ENCODE peak calls at places on chromosomes 4 and X, in four cellular contexts. U, B, D and W are unnamed samples. For H3K9me3, the result is how much of the 10 kb centered on the place peaks cover.

GRCh38 chr4:165861378-165861777 is 11.7 kb upstream of the TLL1 start:
- DNase-seq in U (no peak), B (peak), D (no peak), W (no peak)

GRCh38 chr4:181536753-181537434 is 706.3 kb upstream of the TENM3 start:
- DNase-seq in U (no peak), B (no peak), D (no peak), W (no peak)

GRCh38 chrX:134533952-134534351 is 74.0 kb downstream of the HPRT1 start:
- DNase-seq in U (no peak), B (no peak), D (no peak), W (no peak)

GRCh38 chrX:104803219-104803618 is 237.2 kb downstream of the IL1RAPL2 start:
- DNase-seq in U (no peak), B (peak), D (no peak), W (no peak)

GRCh38 chrX:111207851-111208250 is 62.4 kb downstream of the CAPN6 start:
- DNase-seq in U (peak), B (no peak), D (no peak), W (no peak)

GRCh38 chrX:100512471-100512870 is 72.3 kb upstream of the TNMD start:
- DNase-seq in U (no peak), B (peak), D (no peak), W (no peak)

GRCh38 chrX:150934453-150934852 is 36.0 kb upstream of the CD99L2 start:
- DNase-seq in U (no peak), B (peak), D (no peak), W (no peak)

GRCh38 chr4:38166768-38167167 is 206.6 kb downstream of the PTTG2 start:
- DNase-seq in U (no peak), B (no peak), D (no peak), W (no peak)

GRCh38 chrX:69759921-69760625 is 144.2 kb downstream of the EDA start:
- DNase-seq in U (no peak), B (no peak), D (no peak), W (no peak)

GRCh38 chr4:94413085-94413685 is 38.6 kb upstream of the PDLIM5 start:
- DNase-seq in U (no peak), B (no peak), D (no peak), W (no peak)

GRCh38 chr4:94411296-94411695 is 40.4 kb upstream of the PDLIM5 start:
- DNase-seq in U (no peak), B (no peak), D (no peak), W (no peak)

GRCh38 chr4:94409947-94410346 is 41.8 kb upstream of the PDLIM5 start:
- DNase-seq in U (no peak), B (no peak), D (no peak), W (no peak)

GRCh38 chr4:94410678-94411206 is 41.0 kb upstream of the PDLIM5 start:
- DNase-seq in U (peak), B (peak), D (no peak), W (no peak)

DNA sequence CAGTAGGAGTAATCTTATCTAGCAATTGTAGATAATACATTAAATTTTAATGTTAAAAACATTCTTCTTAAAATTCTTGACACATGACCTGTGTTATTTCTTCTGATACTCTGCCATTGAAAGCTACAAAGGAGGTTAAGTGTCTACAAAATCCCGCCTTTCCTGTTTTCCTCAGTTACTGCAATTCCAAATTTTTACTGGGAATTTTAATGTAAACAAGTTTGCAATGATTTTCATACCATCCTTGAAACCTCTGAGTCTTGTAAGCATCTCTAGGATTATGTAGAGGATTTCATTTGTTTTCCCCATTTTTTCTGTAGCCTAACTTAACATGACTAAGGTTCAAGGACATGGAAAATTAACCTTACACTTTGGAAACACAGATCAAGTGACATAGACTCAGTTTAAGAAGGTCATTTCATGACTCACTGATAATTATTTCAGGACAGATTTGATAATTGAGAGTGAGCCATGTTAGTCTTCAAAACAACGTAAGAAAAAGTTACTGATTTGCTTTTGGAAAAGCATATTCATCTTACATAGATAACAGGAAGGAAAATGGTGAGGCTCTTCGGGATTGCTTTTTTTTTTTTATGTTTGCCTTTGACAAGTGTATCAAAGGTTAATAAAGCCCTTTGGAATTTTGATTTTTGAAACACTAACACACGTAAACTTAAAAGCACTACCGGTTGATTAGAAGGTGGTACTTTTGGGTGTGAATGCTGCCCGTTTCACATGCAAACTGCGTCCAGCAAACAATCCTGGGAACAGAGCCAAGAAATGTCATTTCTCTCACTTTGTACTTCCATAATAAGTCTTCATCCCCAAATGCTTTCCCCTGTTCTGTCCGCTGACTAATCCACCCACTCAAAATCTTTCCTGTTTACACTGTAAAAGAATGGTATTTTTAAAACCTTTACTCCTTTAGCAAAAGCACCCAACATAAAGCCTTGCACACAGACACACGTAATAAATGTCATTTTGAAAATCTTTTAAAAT is 39.4 kb upstream of the PDLIM5 start:
- DNase-seq in U (no peak), B (peak), D (no peak), W (no peak)
- H3K9me3 ChIP-seq in U (under half), B (under half), D (under half), W (under half)

DNA sequence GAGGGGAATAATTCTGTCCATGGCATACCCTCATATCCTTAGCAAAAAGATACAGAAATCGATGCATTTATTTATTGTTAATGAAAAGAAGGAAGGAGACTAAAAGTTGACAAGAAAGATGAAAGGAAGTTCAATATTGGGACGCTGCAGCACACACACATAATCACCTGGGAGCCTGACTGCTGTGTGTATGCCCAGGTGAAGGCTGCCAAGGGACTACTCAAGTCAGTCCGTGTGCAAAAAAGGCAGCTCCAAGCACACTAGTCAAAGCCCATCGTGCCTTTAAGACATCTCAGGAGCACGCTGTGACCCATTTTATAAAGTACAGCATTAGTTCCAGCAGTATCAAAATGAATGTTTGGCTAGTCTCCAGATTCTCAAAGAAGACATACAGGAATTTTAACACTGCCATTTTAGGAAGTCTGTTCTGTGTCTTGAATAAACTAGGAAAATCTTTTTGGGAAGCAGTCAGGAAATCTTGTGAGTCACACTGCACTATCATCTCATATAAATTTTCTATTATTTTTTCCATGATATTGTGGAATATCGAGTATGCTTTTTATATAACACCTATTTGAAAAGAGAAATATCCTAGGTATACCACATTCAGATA is 363.9 kb downstream of the GASK1B start:
- DNase-seq in U (no peak), B (no peak), D (no peak), W (no peak)
- H3K9me3 ChIP-seq in U (under half), B (under half), D (under half), W (under half)

GRCh38 chrX:153464116-153464515 is 6.3 kb downstream of the HAUS7 start:
- DNase-seq in U (peak), B (no peak), D (peak), W (no peak)
- H3K9me3 ChIP-seq in U (under half), B (under half), D (under half), W (under half)

GRCh38 chrX:154761977-154762528 is 611 bp upstream of the DKC1 start:
- DNase-seq in U (no peak), B (no peak), D (no peak), W (no peak)

GRCh38 chrX:154758696-154759095 is 4.0 kb upstream of the DKC1 start:
- DNase-seq in U (no peak), B (no peak), D (no peak), W (no peak)

DNA sequence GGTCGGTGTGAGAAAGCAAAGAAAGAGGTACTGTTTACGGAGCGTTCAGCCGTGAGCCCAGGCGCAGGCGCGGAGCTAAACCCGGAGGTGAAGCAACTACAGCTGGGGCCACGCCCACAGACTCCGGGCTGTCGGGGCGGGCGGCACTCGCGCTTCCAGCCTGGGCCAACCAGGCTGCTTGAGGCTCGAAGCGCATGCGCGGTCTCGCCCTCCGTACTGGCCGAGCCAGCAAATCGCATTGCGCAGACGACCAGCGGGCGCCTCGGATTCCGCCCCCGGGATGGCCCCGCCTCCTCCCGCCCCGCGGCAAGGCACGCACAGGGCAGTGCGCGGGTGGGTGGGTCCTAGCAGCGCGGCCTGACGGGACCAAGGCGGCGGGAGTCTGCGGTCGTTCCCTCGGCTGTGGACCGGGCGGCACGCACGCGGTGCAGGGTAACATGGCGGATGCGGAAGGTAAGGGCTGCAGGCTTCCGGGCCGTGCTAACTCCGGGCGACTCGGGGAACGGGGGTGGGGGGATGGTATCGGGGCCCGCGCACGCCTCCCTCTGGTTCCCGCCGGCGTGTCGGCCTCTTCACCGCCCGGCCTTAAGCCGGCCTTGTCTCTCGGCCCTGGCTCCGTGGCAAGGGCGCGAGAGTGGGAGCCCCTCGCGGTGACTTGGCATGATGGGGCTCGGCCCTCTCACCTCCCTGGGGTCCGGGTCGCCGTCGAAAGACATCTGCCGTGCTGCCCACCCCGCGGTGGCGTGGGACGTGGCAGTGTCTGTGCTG is at the start of gene DKC1:
- DNase-seq in U (peak), B (peak), D (peak), W (peak)
- H3K9me3 ChIP-seq in U (under half), B (under half), D (under half), W (under half)

GRCh38 chr4:116023049-116023448 is 909.6 kb upstream of the NDST4 start:
- DNase-seq in U (no peak), B (no peak), D (no peak), W (no peak)

GRCh38 chr4:116018831-116019230 is 905.4 kb upstream of the NDST4 start:
- DNase-seq in U (no peak), B (peak), D (no peak), W (no peak)

GRCh38 chr4:116015549-116015948 is 902.1 kb upstream of the NDST4 start:
- DNase-seq in U (no peak), B (no peak), D (no peak), W (no peak)

GRCh38 chr4:116016201-116016600 is 902.8 kb upstream of the NDST4 start:
- DNase-seq in U (no peak), B (peak), D (no peak), W (no peak)

DNA sequence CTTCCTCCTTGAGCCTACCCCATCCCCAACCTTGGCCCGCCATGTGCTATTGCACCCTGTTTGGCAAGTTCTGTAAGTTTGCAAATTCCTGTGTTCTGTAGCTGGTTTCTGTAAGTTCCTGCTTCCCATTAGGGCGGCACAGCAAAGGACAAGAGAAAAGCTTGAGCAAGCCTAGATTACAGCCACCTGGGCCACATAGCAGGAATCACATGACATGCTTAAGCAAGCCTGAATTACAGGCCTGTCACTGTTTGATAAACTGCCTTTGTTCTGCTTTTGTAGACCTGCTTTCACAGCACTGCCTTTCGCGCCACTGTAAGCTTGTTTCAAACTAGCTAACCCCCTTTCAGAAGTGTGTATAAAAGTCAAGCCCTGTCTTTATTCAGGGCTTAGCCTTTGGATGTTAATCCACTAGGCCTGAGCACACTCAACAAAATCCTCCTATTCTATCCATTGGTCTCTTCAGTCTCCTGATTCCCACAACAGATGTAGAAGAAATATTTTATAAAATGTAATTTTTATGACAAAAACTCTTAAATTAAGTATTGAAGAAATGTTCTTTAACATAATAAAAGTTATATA is 906.8 kb upstream of the NDST4 start:
- DNase-seq in U (no peak), B (no peak), D (no peak), W (no peak)
- H3K9me3 ChIP-seq in U (under half), B (under half), D (half or more), W (under half)

DNA sequence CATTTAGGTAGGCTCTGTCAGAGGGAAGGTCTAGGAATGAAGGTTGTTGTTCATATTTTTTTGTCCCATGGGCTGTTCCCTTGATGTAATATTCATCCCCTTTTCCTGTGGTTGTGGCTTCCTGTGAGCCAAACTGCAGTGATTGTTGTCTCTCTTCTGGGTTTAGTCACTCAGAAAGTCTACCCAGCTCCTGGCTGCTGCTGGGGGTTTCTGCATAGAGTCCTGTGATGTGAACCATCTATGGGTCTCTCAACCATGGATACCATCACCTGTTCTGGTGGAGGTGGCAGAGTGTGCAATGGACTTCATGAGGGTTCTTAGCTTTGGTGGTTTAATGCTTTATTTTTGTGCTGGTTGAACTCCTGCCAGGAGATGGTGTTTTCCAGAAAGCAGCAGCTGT is 122.8 kb downstream of the ZC4H2 start:
- DNase-seq in U (no peak), B (no peak), D (no peak), W (no peak)
- H3K9me3 ChIP-seq in U (under half), B (under half), D (under half), W (under half)

GRCh38 chrX:44943007-44943406 is 70.0 kb downstream of the KDM6A start:
- DNase-seq in U (no peak), B (peak), D (no peak), W (no peak)
- H3K9me3 ChIP-seq in U (under half), B (under half), D (under half), W (under half)

DNA sequence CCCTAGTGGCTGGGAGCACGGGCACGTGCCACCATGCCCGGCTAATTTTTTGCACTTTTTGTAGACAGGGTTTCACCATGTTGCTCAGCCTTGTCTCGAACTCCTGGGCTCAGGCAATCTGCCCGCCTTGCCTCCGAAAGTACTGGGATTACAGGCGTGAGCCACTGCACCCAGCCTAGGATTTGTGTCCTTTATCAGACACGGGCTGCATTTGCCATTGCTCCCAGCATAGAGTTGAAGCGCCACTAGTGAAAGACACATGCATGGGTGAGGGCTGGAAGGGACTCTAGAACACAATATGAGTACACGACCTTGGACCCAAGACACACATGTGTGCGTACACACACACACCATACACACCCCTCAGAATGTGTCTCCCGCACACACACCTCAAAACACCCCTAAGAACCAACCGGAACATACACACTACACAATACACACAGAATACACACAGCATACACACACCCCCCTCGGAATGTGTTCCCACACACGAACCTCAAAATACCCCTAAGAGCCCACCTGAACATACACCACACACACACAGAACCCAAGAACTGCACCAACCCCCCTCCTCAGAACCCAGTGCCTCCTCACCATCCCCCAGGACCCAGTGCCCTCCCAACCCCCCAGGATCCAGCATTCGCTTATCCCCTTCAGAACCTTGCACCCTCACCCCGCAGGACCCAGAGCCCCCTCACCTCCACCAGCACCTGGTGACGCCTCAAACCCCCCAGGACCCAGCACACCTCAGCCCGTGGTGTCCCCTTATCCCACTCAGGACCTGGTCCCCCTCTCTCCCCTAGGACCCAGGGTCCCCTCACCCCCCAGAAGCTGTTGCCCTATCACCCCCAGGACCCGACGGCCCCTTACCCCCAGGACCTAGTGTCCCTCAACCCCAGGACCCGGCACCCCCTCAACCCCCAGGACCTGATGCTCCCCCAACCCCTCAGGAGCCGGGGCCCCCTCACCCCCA is 1.0 kb downstream of the TNIP2 start:
- DNase-seq in U (no peak), B (no peak), D (no peak), W (no peak)
- H3K9me3 ChIP-seq in U (under half), B (under half), D (under half), W (under half)

DNA sequence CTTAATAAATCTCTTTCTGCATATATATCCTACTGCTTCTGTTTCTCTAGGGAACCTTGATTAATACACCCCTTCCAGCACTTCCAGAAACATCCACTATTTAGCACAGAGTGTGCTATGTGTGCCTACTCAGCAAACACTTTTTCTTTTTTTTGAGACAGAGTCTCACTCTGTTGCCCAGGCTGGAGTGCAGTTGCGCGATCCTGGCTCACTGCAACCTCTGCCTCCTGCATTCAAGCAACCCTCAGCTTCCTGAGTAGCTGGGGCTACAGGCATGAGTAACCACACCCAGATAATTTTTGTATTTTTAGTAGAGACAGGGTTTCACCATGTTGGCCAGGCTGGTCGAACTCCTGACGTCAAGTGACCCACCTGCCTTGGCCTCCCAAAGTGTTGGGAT is 266.9 kb upstream of the DIAPH2 start:
- DNase-seq in U (no peak), B (no peak), D (no peak), W (no peak)
- H3K9me3 ChIP-seq in U (under half), B (under half), D (under half), W (under half)

DNA sequence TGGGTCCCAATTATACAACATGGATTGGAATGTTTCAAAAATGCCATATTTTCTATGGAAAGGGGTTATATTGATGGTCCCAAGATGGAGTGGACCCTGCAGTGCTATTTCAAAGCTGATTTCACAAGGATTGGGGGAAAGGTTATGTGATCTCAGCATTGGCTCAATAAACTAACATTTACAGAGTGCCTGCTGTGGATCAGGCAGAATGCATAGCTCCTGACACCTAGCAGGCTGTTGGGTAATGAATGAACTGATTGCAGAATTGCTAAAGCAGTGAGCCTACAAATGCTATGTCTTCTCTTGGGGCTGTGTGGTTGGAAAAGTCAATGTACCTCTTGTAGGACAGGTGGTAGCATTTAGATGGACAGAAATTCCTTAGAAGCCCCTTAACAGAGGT is 16.9 kb downstream of the CWH43 start:
- DNase-seq in U (no peak), B (no peak), D (no peak), W (no peak)
- H3K9me3 ChIP-seq in U (under half), B (under half), D (under half), W (under half)